ENCODE peak calls at places on chromosomes 16 and 17, in four cellular contexts. P is ascending aorta, G is heart left ventricle, S is tibial artery. J is an unnamed sample. For H3K4me1, the result is how much of the 10 kb centered on the place peaks cover.

GRCh38 chr17:82204831-82205719 is 7.6 kb downstream of the CCDC57 start:
- DNase-seq in P (no peak), G (no peak), S (no peak), J (no peak)

GRCh38 chr16:89898201-89898967 is 20.3 kb upstream of the MC1R start:
- DNase-seq in P (no peak), G (no peak), S (no peak), J (no peak)

GRCh38 chr17:17663160-17664072 is 17.8 kb upstream of the RAI1 start:
- DNase-seq in P (peak), G (peak), S (no peak), J (no peak)

GRCh38 chr17:57269598-57270255 is 13.4 kb downstream of the MSI2 start:
- DNase-seq in P (no peak), G (no peak), S (no peak), J (no peak)

GRCh38 chr16:17129971-17130370 is 340.8 kb downstream of the XYLT1 start:
- DNase-seq in P (no peak), G (no peak), S (peak), J (no peak)

GRCh38 chr17:44782349-44782850 is 23.6 kb downstream of the ADAM11 start:
- DNase-seq in P (no peak), G (peak), S (peak), J (no peak)

GRCh38 chr16:75494696-75495601 is at the start of gene CHST6:
- DNase-seq in P (no peak), G (peak), S (no peak), J (peak)

GRCh38 chr16:65769055-65769465 is 597.4 kb upstream of the CDH5 start:
- DNase-seq in P (no peak), G (no peak), S (no peak), J (no peak)

GRCh38 chr17:55062921-55063320 is 94.4 kb downstream of the STXBP4 start:
- DNase-seq in P (no peak), G (no peak), S (no peak), J (no peak)

GRCh38 chr16:1157639-1158455 is 4.9 kb downstream of the CACNA1H start:
- DNase-seq in P (no peak), G (peak), S (no peak), J (no peak)

GRCh38 chr16:48101069-48101674 is 54.6 kb downstream of the ABCC12 start:
- DNase-seq in P (no peak), G (no peak), S (no peak), J (peak)

GRCh38 chr16:75105306-75106061 is 11.1 kb downstream of the LDHD start:
- DNase-seq in P (no peak), G (peak), S (no peak), J (no peak)

GRCh38 chr16:48963306-48963705 is 318.3 kb downstream of the CBLN1 start:
- DNase-seq in P (no peak), G (peak), S (no peak), J (no peak)

GRCh38 chr17:29127840-29128239 is 52.4 kb downstream of the MYO18A start:
- DNase-seq in P (no peak), G (no peak), S (no peak), J (no peak)

GRCh38 chr17:29135464-29135863 is 44.7 kb downstream of the MYO18A start:
- DNase-seq in P (no peak), G (no peak), S (no peak), J (no peak)

GRCh38 chr17:29129731-29130130 is 50.5 kb downstream of the MYO18A start:
- DNase-seq in P (no peak), G (no peak), S (no peak), J (no peak)

GRCh38 chr17:29133146-29133713 is 47.0 kb downstream of the MYO18A start:
- DNase-seq in P (peak), G (peak), S (peak), J (no peak)

DNA sequence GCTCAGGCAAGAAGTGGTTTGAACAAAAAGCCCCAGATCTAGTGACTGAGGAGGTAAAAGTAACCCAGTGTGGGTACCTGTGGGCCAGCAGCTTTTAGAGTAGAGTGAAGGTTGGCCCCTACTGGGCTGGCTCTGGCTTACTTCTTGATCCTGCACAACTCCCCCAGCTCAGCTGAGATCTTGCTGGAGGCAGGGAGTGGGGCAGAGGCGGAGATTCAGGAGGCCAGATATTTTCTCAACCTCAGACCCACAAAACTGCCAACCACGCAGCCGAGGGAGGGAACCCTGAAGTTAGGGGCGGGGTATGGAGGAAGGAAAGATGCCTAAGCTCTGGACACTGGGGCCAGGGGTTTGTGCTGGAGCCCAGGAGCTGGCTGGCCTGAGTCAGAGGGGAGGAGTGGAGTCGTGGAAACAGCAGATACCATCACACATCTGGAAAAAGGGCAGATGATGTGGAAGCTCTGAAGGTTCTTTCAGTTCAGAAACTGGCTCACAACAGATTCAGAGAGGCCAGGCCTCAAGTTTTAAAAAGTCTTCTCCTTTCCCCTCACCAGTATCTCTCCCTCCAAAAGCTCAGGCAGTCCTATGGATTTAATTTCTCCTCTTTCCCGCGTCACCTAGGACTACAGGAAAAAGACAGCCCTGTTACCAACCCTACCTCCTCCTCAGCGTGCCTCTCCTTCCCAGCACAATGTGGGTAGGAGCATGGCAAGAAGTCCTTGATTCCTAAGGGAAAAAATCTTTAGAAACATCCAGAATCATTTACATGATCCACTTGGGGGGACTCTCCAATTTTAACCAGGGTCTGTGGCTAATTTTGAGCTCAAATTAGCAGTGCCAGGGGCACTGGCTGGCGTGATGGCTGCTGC is 48.1 kb downstream of the MYO18A start:
- DNase-seq in P (peak), G (no peak), S (peak), J (no peak)
- H3K27ac ChIP-seq in P (peak), G (no peak), S (peak), J (no peak)

DNA sequence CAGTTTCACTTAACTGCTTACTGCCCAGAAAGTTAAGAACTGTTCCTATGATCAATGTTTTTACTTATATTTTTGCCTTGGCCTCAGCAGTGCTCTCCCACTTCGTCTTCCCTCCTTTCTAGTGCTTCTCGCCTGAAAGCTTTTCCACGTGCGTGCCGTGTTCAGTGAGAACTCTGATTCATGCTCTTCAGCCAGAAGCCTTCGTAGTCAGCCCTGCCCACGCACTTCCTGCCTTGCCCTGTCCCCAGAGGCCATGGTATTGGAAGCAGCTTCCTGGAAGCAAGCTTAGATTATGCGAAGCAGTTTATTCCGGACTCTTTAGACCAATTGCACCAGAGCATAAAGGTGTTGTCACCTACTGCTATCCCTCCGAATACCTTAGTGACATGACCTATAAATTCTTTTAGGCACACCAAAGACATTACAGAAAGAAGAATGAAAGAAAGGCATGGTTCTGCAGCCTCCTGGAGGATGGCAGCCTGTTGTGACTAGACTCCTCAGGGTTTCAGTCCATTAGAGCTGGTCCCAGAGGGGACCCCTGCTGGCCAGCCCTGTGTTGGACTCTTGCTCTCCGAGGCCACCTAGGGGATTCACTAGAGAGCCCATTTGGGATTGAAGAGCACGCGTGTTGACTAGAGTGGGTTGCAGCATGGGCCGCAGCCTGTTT is 105.2 kb downstream of the RPTOR start:
- DNase-seq in P (peak), G (peak), S (no peak), J (no peak)
- TF ChIP-seq CTCF in P (no peak), G (peak), S (peak), J (no peak)

DNA sequence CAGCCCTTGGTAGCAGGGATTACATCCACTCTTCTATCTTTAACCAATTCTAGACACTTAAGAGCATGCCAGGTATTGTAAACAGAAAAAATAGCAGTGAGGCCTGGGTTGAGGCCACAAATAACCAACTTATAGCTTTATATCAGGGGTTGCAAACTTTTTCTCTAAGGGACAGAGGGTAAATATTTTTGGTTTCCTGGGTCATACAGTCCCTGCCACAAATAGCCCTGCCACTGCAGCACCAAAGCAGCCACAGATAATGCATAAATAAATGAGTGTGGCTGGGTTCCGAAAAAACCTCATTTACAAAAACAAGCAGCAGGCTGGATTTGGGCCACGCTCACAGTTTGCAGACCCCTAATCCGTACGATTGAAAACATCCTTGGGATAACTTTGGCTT is 46.7 kb downstream of the STAT3 start:
- DNase-seq in P (no peak), G (no peak), S (no peak), J (no peak)
- H3K4me1 ChIP-seq in P (under half), G (under half), S (under half), J (under half)

DNA sequence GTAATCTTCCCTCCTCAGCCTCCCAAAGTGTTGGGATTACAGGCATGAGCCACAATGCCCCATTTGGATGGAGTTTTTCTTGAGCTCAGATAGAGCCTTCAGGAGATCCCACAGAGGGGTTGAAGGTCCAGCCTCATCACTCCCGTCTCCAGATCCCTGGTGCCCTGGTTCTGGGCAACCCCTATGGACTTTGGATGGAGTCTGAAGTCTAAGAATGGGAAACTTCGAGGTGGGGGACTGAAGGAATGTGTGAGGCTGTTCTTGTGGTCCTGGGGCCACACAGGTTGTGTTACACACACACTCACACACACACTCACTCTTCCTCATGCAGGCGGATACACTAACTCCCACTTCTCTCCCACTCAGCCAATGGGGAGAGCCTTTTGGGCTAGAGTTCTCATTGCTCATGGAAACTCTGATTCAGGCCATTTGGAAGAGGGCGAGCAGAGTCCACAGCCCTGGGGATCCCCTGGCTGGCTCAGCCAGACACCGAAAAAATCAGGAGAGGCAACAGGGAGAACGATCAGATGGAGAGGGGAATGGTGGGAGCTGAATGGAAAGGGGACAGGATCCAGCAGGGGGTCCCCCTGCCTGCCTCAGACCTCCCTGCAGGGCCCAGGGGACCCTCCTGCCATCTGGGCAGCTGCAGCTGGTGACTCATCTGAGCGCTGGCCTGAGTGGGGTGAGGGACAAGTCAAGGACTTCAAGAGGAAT is 9.0 kb downstream of the IGFBP4 start:
- DNase-seq in P (peak), G (peak), S (peak), J (no peak)
- H3K27ac ChIP-seq in P (peak), G (peak), S (peak), J (peak)

J was measured in pancreas.